ENCODE peak calls at places on chromosomes 16 and 17, in four cellular contexts. L is iris pigment epithelial cell, D is A549, N is HuH-7. C is an unnamed sample.

GRCh38 chr17:22233382-22233781 is 541.1 kb downstream of the KCNJ18 start:
- DNase-seq in L (no peak), D (no peak), N (no peak), C (no peak)

GRCh38 chr17:31060814-31061550 is 33.8 kb upstream of the NF1 start:
- DNase-seq in L (no peak), D (no peak), N (no peak), C (no peak)

GRCh38 chr17:36602030-36602737 is 801 bp downstream of the MRM1 start:
- DNase-seq in L (peak), D (peak), N (no peak), C (no peak)

GRCh38 chr16:2341456-2342447 is 1.2 kb upstream of the ABCA3 start:
- DNase-seq in L (no peak), D (no peak), N (no peak), C (no peak)

GRCh38 chr17:38428643-38429371 is 543 bp downstream of the ARHGAP23 start:
- DNase-seq in L (no peak), D (no peak), N (no peak), C (peak)

GRCh38 chr16:30186444-30186781 is 3.0 kb downstream of the CORO1A start:
- DNase-seq in L (no peak), D (no peak), N (no peak), C (no peak)

GRCh38 chr17:28384281-28385036 is 13.0 kb downstream of the SARM1 start:
- DNase-seq in L (no peak), D (no peak), N (no peak), C (no peak)

GRCh38 chr17:68491864-68492263 is 20.4 kb upstream of the PRKAR1A start:
- DNase-seq in L (no peak), D (no peak), N (no peak), C (peak)

GRCh38 chr17:79011451-79012147 is 2.0 kb upstream of the CANT1 start:
- DNase-seq in L (peak), D (no peak), N (no peak), C (peak)

GRCh38 chr17:43517615-43518386 is 28.3 kb downstream of the ETV4 start:
- DNase-seq in L (peak), D (no peak), N (no peak), C (peak)

GRCh38 chr16:88350922-88351321 is 31.8 kb upstream of the ZNF469 start:
- DNase-seq in L (no peak), D (no peak), N (no peak), C (no peak)

GRCh38 chr16:24524855-24525652 is 14.3 kb upstream of the RBBP6 start:
- DNase-seq in L (peak), D (peak), N (no peak), C (no peak)

GRCh38 chr17:81329927-81330883 is 35.1 kb upstream of the SLC38A10 start:
- DNase-seq in L (no peak), D (peak), N (peak), C (no peak)

GRCh38 chr16:66399031-66399430 is 28.1 kb upstream of the BEAN1 start:
- DNase-seq in L (peak), D (no peak), N (no peak), C (no peak)

GRCh38 chr16:68244903-68245853 is at the start of gene PLA2G15:
- DNase-seq in L (peak), D (peak), N (peak), C (peak)